ENCODE peak calls at places on chromosomes 11 and 22, in five cellular contexts. One of them, this sample, is unnamed.

GRCh38 chr22:17514092-17514491 is 49.2 kb upstream of the SLC25A18 start:
- DNase-seq in psoas muscle: no peak
- DNase-seq in NCI-H1105: no peak
- DNase-seq in frontal cortex: no peak
- DNase-seq in activated CD4-positive, alpha-beta T cell treated with anti-CD3 and anti-CD28 coated beads for 48 hours: no peak
- DNase-seq in this sample: no peak

GRCh38 chr11:121249039-121249663 is 43.4 kb upstream of the SC5D start:
- DNase-seq in activated CD4-positive, alpha-beta T cell treated with anti-CD3 and anti-CD28 coated beads for 48 hours: peak; percentile 38
- DNase-seq in frontal cortex: peak; percentile 55
- DNase-seq in psoas muscle: no peak
- DNase-seq in NCI-H1105: peak; percentile 53
- DNase-seq in this sample: peak; percentile 57

GRCh38 chr22:36968249-36968964 is 50.8 kb downstream of the TST start:
- DNase-seq in psoas muscle: no peak
- DNase-seq in frontal cortex: no peak
- DNase-seq in activated CD4-positive, alpha-beta T cell treated with anti-CD3 and anti-CD28 coated beads for 48 hours: no peak
- DNase-seq in NCI-H1105: no peak
- DNase-seq in this sample: no peak

GRCh38 chr11:15896026-15896425 is 460.3 kb downstream of the SOX6 start:
- DNase-seq in activated CD4-positive, alpha-beta T cell treated with anti-CD3 and anti-CD28 coated beads for 48 hours: no peak
- DNase-seq in frontal cortex: no peak
- DNase-seq in psoas muscle: no peak
- DNase-seq in NCI-H1105: no peak
- DNase-seq in this sample: no peak

GRCh38 chr11:131924446-131925240 is 554.2 kb downstream of the NTM start:
- DNase-seq in psoas muscle: no peak
- DNase-seq in activated CD4-positive, alpha-beta T cell treated with anti-CD3 and anti-CD28 coated beads for 48 hours: no peak
- DNase-seq in frontal cortex: no peak
- DNase-seq in NCI-H1105: no peak
- DNase-seq in this sample: peak; percentile 86

GRCh38 chr22:17412232-17412631 is 43.0 kb downstream of the CECR2 start:
- DNase-seq in activated CD4-positive, alpha-beta T cell treated with anti-CD3 and anti-CD28 coated beads for 48 hours: no peak
- DNase-seq in frontal cortex: no peak
- DNase-seq in psoas muscle: no peak
- DNase-seq in NCI-H1105: no peak
- DNase-seq in this sample: no peak

GRCh38 chr22:41504397-41504796 is 35.5 kb downstream of the ACO2 start:
- DNase-seq in activated CD4-positive, alpha-beta T cell treated with anti-CD3 and anti-CD28 coated beads for 48 hours: no peak
- DNase-seq in psoas muscle: peak; percentile 89
- DNase-seq in frontal cortex: no peak
- DNase-seq in NCI-H1105: no peak
- DNase-seq in this sample: no peak

GRCh38 chr11:14054708-14055107 is 92.2 kb downstream of the SPON1 start:
- DNase-seq in NCI-H1105: no peak
- DNase-seq in psoas muscle: peak; percentile 50
- DNase-seq in frontal cortex: no peak
- DNase-seq in activated CD4-positive, alpha-beta T cell treated with anti-CD3 and anti-CD28 coated beads for 48 hours: no peak
- DNase-seq in this sample: no peak

GRCh38 chr22:24140357-24140756 is 40.9 kb upstream of the SUSD2 start:
- DNase-seq in activated CD4-positive, alpha-beta T cell treated with anti-CD3 and anti-CD28 coated beads for 48 hours: no peak
- DNase-seq in NCI-H1105: no peak
- DNase-seq in psoas muscle: no peak
- DNase-seq in frontal cortex: peak; percentile 65
- DNase-seq in this sample: no peak

GRCh38 chr11:128532571-128533091 is 54.7 kb downstream of the ETS1 start:
- DNase-seq in psoas muscle: no peak
- DNase-seq in activated CD4-positive, alpha-beta T cell treated with anti-CD3 and anti-CD28 coated beads for 48 hours: no peak
- DNase-seq in frontal cortex: no peak
- DNase-seq in NCI-H1105: peak; percentile 19
- DNase-seq in this sample: no peak

GRCh38 chr11:37109205-37109585 is 511.2 kb upstream of the RAG2 start:
- DNase-seq in NCI-H1105: no peak
- DNase-seq in psoas muscle: no peak
- DNase-seq in activated CD4-positive, alpha-beta T cell treated with anti-CD3 and anti-CD28 coated beads for 48 hours: no peak
- DNase-seq in frontal cortex: no peak
- DNase-seq in this sample: no peak

This sample was measured in choroid plexus epithelial cell.